ENCODE peak calls at places on chromosomes 1 and 21, in nine cellular contexts. B, Q, W, D, P, K, T, H and L are unnamed samples.

GRCh38 chr1:29496701-29497100 is 260.4 kb downstream of the PTPRU start:
- DNase-seq in B (no peak), Q (no peak), W (no peak), D (no peak), P (peak; percentile 23), K (no peak), T (no peak), H (no peak), L (no peak)

GRCh38 chr1:39214021-39214713 is 9.7 kb downstream of the MACF1 start:
- DNase-seq in B (no peak), Q (peak; percentile 78), W (no peak), D (peak; percentile 33), P (no peak), K (no peak), T (no peak), H (peak; percentile 21), L (peak; percentile 29)

GRCh38 chr1:228206582-228207351 is 1.1 kb upstream of the OBSCN start:
- DNase-seq in B (no peak), Q (no peak), W (no peak), D (no peak), P (peak; percentile 46), K (no peak), T (no peak), H (no peak), L (no peak)

GRCh38 chr21:37848721-37849490 is 67.4 kb downstream of the KCNJ6 start:
- DNase-seq in B (no peak), Q (no peak), W (no peak), D (no peak), P (no peak), K (no peak), T (peak; percentile 95), H (no peak), L (no peak)

GRCh38 chr1:220527279-220528048 is 472 bp upstream of the MARK1 start:
- DNase-seq in B (no peak), Q (peak; percentile 55), W (peak; percentile 75), D (no peak), P (no peak), K (peak; percentile 41), T (no peak), H (peak; percentile 70), L (no peak)

GRCh38 chr1:197914510-197914909 is 2.7 kb upstream of the LHX9 start:
- DNase-seq in B (no peak), Q (no peak), W (no peak), D (no peak), P (no peak), K (no peak), T (no peak), H (no peak), L (no peak)

GRCh38 chr1:85289207-85289847 is 12.9 kb upstream of the BCL10 start:
- DNase-seq in B (no peak), Q (no peak), W (no peak), D (peak; percentile 97), P (no peak), K (no peak), T (peak; percentile 91), H (no peak), L (peak; percentile 88)

GRCh38 chr1:110089561-110090275 is 19.2 kb upstream of the ALX3 start:
- DNase-seq in B (no peak), Q (peak; percentile 52), W (no peak), D (no peak), P (no peak), K (no peak), T (no peak), H (no peak), L (no peak)

GRCh38 chr1:53672785-53673184 is 66.2 kb downstream of the GLIS1 start:
- DNase-seq in B (no peak), Q (no peak), W (no peak), D (no peak), P (no peak), K (no peak), T (no peak), H (no peak), L (no peak)

GRCh38 chr1:228050571-228051181 is 31.8 kb upstream of the ARF1 start:
- DNase-seq in B (no peak), Q (no peak), W (no peak), D (no peak), P (no peak), K (no peak), T (no peak), H (no peak), L (no peak)

GRCh38 chr1:26053718-26054572 is 8.0 kb upstream of the SLC30A2 start:
- DNase-seq in B (no peak), Q (no peak), W (no peak), D (no peak), P (no peak), K (no peak), T (no peak), H (no peak), L (no peak)

GRCh38 chr1:18511469-18511997 is 30.8 kb downstream of the KLHDC7A start:
- DNase-seq in B (no peak), Q (no peak), W (no peak), D (no peak), P (no peak), K (no peak), T (no peak), H (no peak), L (no peak)

GRCh38 chr1:195096051-195096521 is 1512.2 kb downstream of the KCNT2 start:
- DNase-seq in B (no peak), Q (no peak), W (no peak), D (no peak), P (no peak), K (no peak), T (no peak), H (no peak), L (no peak)

GRCh38 chr1:44406761-44407429 is 1.8 kb downstream of the RNF220 start:
- DNase-seq in B (no peak), Q (peak; percentile 35), W (peak; percentile 60), D (no peak), P (peak; percentile 62), K (no peak), T (peak; percentile 12), H (no peak), L (no peak)

GRCh38 chr1:201649776-201650607 is 111.1 kb downstream of the NAV1 start:
- DNase-seq in B (no peak), Q (peak; percentile 81), W (peak; percentile 94), D (peak; percentile 86), P (no peak), K (peak; percentile 85), T (no peak), H (peak; percentile 86), L (peak; percentile 87)

GRCh38 chr1:34924759-34925555 is 4.5 kb downstream of the DLGAP3 start:
- DNase-seq in B (no peak), Q (peak; percentile 71), W (no peak), D (peak; percentile 54), P (peak; percentile 83), K (peak; percentile 69), T (peak; percentile 43), H (no peak), L (peak; percentile 59)

GRCh38 chr1:169466259-169467230 is 19.2 kb downstream of the SLC19A2 start:
- DNase-seq in B (no peak), Q (peak; percentile 37), W (peak; percentile 68), D (peak; percentile 52), P (no peak), K (no peak), T (peak; percentile 42), H (no peak), L (peak; percentile 69)

GRCh38 chr21:35603471-35603870 is 456.9 kb downstream of the SETD4 start:
- DNase-seq in B (no peak), Q (peak; percentile 35), W (peak; percentile 88), D (no peak), P (no peak), K (no peak), T (no peak), H (no peak), L (no peak)

GRCh38 chr1:207495816-207496792 is at the start of gene CR1:
- DNase-seq in B (peak; percentile 10), Q (peak; percentile 28), W (peak; percentile 56), D (no peak), P (peak; percentile 68), K (no peak), T (no peak), H (no peak), L (no peak)

GRCh38 chr1:53963472-53963871 is 17.3 kb downstream of the LRRC42 start:
- DNase-seq in B (no peak), Q (no peak), W (no peak), D (no peak), P (no peak), K (no peak), T (no peak), H (no peak), L (no peak)

GRCh38 chr21:38861989-38862683 is 56.4 kb downstream of the ETS2 start:
- DNase-seq in B (no peak), Q (no peak), W (no peak), D (no peak), P (no peak), K (no peak), T (no peak), H (no peak), L (no peak)

GRCh38 chr21:23887709-23888303 is 1719.5 kb downstream of the MRPL39 start:
- DNase-seq in B (no peak), Q (no peak), W (no peak), D (no peak), P (peak; percentile 53), K (no peak), T (no peak), H (no peak), L (no peak)

GRCh38 chr1:223765036-223765718 is 52.8 kb downstream of the CAPN2 start:
- DNase-seq in B (no peak), Q (peak; percentile 64), W (peak; percentile 58), D (peak; percentile 68), P (no peak), K (no peak), T (no peak), H (peak; percentile 67), L (no peak)

GRCh38 chr1:108830119-108831008 is 26.5 kb downstream of the AKNAD1 start:
- DNase-seq in B (no peak), Q (no peak), W (no peak), D (peak; percentile 94), P (no peak), K (no peak), T (peak; percentile 99), H (peak; percentile 75), L (peak; percentile 97)

GRCh38 chr1:38789498-38790169 is 69.9 kb downstream of the RRAGC start:
- DNase-seq in B (no peak), Q (peak; percentile 42), W (peak; percentile 74), D (no peak), P (no peak), K (no peak), T (no peak), H (no peak), L (no peak)